ENCODE peak calls at places on chromosomes 2 and 18, in six cellular contexts. One of them, this sample, is unnamed.

GRCh38 chr2:174012347-174013309 is 47.5 kb upstream of the SP3 start:
- DNase-seq in left lung: peak; percentile 84
- DNase-seq in HepG2: no peak
- DNase-seq in mammary epithelial cell: no peak
- DNase-seq in pancreas: peak; percentile 61
- DNase-seq in fibroblast of lung: peak; percentile 60
- DNase-seq in this sample: peak; percentile 24

GRCh38 chr2:125696573-125696972 is 959.4 kb upstream of the GYPC start:
- DNase-seq in mammary epithelial cell: no peak
- DNase-seq in left lung: no peak
- DNase-seq in pancreas: no peak
- DNase-seq in HepG2: no peak
- DNase-seq in fibroblast of lung: no peak
- DNase-seq in this sample: no peak

GRCh38 chr2:240868286-240869108 is at the start of gene AGXT:
- DNase-seq in mammary epithelial cell: no peak
- DNase-seq in HepG2: peak; percentile 71
- DNase-seq in fibroblast of lung: peak; percentile 15
- DNase-seq in pancreas: no peak
- DNase-seq in left lung: no peak
- DNase-seq in this sample: no peak

GRCh38 chr2:162473-163135 is 101.2 kb downstream of the SH3YL1 start:
- DNase-seq in mammary epithelial cell: no peak
- DNase-seq in left lung: no peak
- DNase-seq in fibroblast of lung: no peak
- DNase-seq in HepG2: no peak
- DNase-seq in pancreas: no peak
- DNase-seq in this sample: no peak

GRCh38 chr2:80050246-80050645 is 254.3 kb downstream of the LRRTM1 start:
- DNase-seq in left lung: no peak
- DNase-seq in pancreas: no peak
- DNase-seq in mammary epithelial cell: no peak
- DNase-seq in fibroblast of lung: no peak
- DNase-seq in HepG2: no peak
- DNase-seq in this sample: no peak

GRCh38 chr2:211329882-211330281 is 773.5 kb downstream of the CPS1 start:
- DNase-seq in fibroblast of lung: no peak
- DNase-seq in pancreas: no peak
- DNase-seq in left lung: no peak
- DNase-seq in HepG2: no peak
- DNase-seq in mammary epithelial cell: no peak
- DNase-seq in this sample: no peak

GRCh38 chr2:210366675-210367080 is 51.7 kb upstream of the MYL1 start:
- DNase-seq in fibroblast of lung: peak; percentile 51
- DNase-seq in pancreas: no peak
- DNase-seq in HepG2: no peak
- DNase-seq in left lung: no peak
- DNase-seq in mammary epithelial cell: no peak
- DNase-seq in this sample: no peak

GRCh38 chr18:46199515-46200147 is 95.4 kb downstream of the HAUS1 start:
- DNase-seq in fibroblast of lung: peak; percentile 69
- DNase-seq in pancreas: no peak
- DNase-seq in HepG2: peak; percentile 62
- DNase-seq in left lung: no peak
- DNase-seq in mammary epithelial cell: no peak
- DNase-seq in this sample: no peak

GRCh38 chr2:230879891-230880290 is 15.1 kb downstream of the ITM2C start:
- DNase-seq in pancreas: no peak
- DNase-seq in left lung: no peak
- DNase-seq in mammary epithelial cell: no peak
- DNase-seq in HepG2: no peak
- DNase-seq in fibroblast of lung: no peak
- DNase-seq in this sample: no peak

GRCh38 chr2:58834404-58834803 is 593.3 kb upstream of the FANCL start:
- DNase-seq in mammary epithelial cell: no peak
- DNase-seq in fibroblast of lung: peak; percentile 14
- DNase-seq in HepG2: peak; percentile 4
- DNase-seq in left lung: no peak
- DNase-seq in pancreas: no peak
- DNase-seq in this sample: no peak

GRCh38 chr2:212381428-212382102 is 157.0 kb downstream of the ERBB4 start:
- DNase-seq in HepG2: no peak
- DNase-seq in fibroblast of lung: no peak
- DNase-seq in mammary epithelial cell: no peak
- DNase-seq in pancreas: no peak
- DNase-seq in left lung: no peak
- DNase-seq in this sample: no peak

GRCh38 chr2:65436825-65437221 is 4.4 kb upstream of the SPRED2 start:
- DNase-seq in HepG2: no peak
- DNase-seq in pancreas: no peak
- DNase-seq in left lung: no peak
- DNase-seq in mammary epithelial cell: no peak
- DNase-seq in fibroblast of lung: no peak
- DNase-seq in this sample: no peak

GRCh38 chr2:163667064-163667887 is 68.5 kb downstream of the FIGN start:
- DNase-seq in mammary epithelial cell: peak; percentile 68
- DNase-seq in pancreas: no peak
- DNase-seq in fibroblast of lung: peak; percentile 97
- DNase-seq in left lung: no peak
- DNase-seq in HepG2: peak; percentile 81
- DNase-seq in this sample: no peak

GRCh38 chr18:62183578-62184195 is 3.2 kb downstream of the PIGN start:
- DNase-seq in left lung: no peak
- DNase-seq in HepG2: peak; percentile 44
- DNase-seq in mammary epithelial cell: peak; percentile 40
- DNase-seq in fibroblast of lung: peak; percentile 45
- DNase-seq in pancreas: no peak
- DNase-seq in this sample: no peak

DNA sequence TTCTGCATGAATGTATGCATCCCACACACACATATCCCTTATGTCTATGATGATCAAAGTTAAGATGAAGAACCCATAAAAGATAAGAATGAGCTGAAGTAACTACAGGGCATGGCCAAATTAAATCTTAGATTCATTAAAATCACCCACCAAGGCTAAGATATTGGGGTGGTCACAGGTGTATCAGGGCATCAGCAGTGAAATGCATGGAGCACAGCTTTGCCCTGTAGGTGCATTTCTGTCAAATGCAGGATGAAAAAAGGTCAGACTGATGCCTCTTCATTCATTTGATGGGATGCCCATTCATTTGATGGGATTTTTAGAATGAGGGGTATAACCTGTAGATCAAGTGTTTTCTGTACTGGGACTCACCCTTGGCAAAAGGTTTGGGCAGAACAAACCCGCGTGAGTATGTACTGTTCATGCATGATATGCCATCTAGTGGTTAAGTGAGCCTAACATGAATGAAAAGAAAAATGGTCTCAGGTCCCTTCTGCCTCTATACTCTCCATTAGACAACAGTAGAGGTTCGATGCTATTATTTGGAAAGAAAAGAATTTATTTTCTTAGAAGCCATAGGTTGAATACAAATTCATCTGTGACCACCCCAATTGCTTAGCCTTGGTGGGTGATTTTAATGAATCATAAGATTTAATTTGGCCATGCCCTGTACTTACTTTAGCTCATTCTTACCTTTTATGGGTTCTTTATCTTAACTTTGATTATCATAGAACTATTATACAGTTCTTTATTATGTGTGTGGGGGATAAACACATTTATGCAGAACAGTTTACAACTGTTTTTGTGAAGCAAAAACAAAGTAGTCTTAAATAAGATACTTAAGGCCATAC is 43.2 kb upstream of the NOSTRIN start:
- DNase-seq in left lung: no peak
- DNase-seq in fibroblast of lung: peak; percentile 53
- DNase-seq in HepG2: peak; percentile 64
- DNase-seq in pancreas: no peak
- DNase-seq in mammary epithelial cell: peak; percentile 45
- DNase-seq in this sample: no peak
- TF ChIP-seq CTCF in left lung: peak; percentile 49
- TF ChIP-seq CTCF in fibroblast of lung: peak; percentile 65
- TF ChIP-seq CTCF in HepG2: peak; percentile 77
- TF ChIP-seq CTCF in pancreas: peak; percentile 24
- TF ChIP-seq CTCF in mammary epithelial cell: peak; percentile 58
- TF ChIP-seq CTCF in this sample: peak; percentile 46

DNA sequence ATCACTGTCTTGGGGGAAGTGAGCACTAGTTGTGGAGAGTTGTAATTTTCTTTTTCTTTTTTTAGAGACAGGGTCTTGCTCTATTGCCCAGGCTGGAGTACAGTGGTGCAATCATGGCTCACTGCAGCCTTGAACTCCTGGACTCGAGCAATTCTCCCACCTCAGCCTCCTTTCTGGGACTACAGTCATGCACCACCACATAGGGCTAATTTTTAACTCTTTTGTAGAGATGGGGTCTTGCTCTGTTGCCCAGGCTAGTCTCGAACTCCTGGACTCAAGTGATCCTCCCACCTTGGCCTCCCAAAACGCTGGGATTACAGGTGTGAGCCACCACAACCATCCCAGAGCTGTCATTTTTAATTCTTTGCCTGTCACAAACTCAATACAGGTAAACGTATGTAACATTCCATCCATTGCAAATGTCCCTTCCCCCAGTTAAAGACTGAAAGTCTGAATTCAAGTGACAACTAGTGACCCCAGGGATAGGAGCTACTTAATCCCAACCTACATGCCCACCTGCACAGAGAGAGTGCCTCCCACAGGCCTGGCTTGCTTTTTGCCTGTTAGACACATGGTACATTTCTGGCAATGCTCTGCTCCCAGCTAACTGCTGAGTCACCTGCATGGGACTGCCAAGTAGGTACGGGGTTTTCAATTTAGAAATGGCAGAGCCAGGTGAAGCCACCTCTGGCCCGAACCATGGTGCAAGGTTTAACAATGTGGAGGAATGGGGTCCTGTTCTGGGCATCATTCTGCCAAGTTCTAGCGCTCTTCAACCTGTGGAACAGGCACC is 60.6 kb downstream of the CYB5A start:
- DNase-seq in HepG2: no peak
- DNase-seq in mammary epithelial cell: peak; percentile 6
- DNase-seq in pancreas: peak; percentile 80
- DNase-seq in fibroblast of lung: no peak
- DNase-seq in left lung: no peak
- DNase-seq in this sample: no peak
- H3K27ac ChIP-seq in HepG2: peak overlapping the region; percentile 20
- H3K27ac ChIP-seq in mammary epithelial cell: no peak overlapping the region
- H3K27ac ChIP-seq in pancreas: peak overlapping the region; percentile 75
- H3K27ac ChIP-seq in fibroblast of lung: no peak overlapping the region
- H3K27ac ChIP-seq in left lung: no peak overlapping the region
- H3K27ac ChIP-seq in this sample: no peak overlapping the region

GRCh38 chr2:171319164-171319810 is 114.5 kb downstream of the METTL8 start:
- DNase-seq in fibroblast of lung: peak; percentile 76
- DNase-seq in left lung: no peak
- DNase-seq in HepG2: no peak
- DNase-seq in pancreas: no peak
- DNase-seq in mammary epithelial cell: peak; percentile 12
- DNase-seq in this sample: no peak
- H3K4me3 ChIP-seq in fibroblast of lung: no peak overlapping the region
- H3K4me3 ChIP-seq in left lung: no peak overlapping the region
- H3K4me3 ChIP-seq in HepG2: no peak overlapping the region
- H3K4me3 ChIP-seq in pancreas: no peak overlapping the region
- H3K4me3 ChIP-seq in mammary epithelial cell: no peak overlapping the region
- H3K4me3 ChIP-seq in this sample: no peak overlapping the region

GRCh38 chr2:238794050-238794449 is 53.8 kb upstream of the TWIST2 start:
- DNase-seq in mammary epithelial cell: no peak
- DNase-seq in fibroblast of lung: no peak
- DNase-seq in left lung: no peak
- DNase-seq in HepG2: no peak
- DNase-seq in pancreas: no peak
- DNase-seq in this sample: no peak

GRCh38 chr2:238796223-238796885 is 51.5 kb upstream of the TWIST2 start:
- DNase-seq in pancreas: no peak
- DNase-seq in left lung: no peak
- DNase-seq in fibroblast of lung: no peak
- DNase-seq in mammary epithelial cell: no peak
- DNase-seq in HepG2: no peak
- DNase-seq in this sample: no peak

GRCh38 chr2:238801791-238802190 is 46.1 kb upstream of the TWIST2 start:
- DNase-seq in left lung: no peak
- DNase-seq in mammary epithelial cell: no peak
- DNase-seq in fibroblast of lung: no peak
- DNase-seq in HepG2: no peak
- DNase-seq in pancreas: no peak
- DNase-seq in this sample: no peak

GRCh38 chr2:238793351-238793750 is 54.5 kb upstream of the TWIST2 start:
- DNase-seq in pancreas: no peak
- DNase-seq in left lung: no peak
- DNase-seq in HepG2: no peak
- DNase-seq in fibroblast of lung: no peak
- DNase-seq in mammary epithelial cell: no peak
- DNase-seq in this sample: no peak

DNA sequence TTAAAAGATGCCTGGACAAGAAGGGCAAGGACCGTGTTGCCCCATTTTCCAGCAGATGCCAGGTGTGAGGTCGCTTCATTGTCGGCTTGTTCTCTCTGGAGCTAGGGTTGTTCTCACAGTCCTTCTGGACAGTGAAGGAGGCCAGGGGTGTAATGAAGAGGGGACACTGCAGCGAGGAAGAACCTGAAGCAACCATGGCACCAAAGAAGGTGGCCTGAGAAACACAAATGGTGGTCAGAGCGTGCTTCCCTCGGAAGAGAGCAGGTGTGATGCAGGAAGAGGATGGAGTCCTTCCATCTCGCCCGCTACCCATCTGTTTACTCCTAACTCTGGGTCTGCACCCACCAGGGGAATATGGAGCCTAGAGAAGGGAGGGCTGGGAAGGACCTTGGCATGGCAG is 50.3 kb upstream of the TWIST2 start:
- DNase-seq in mammary epithelial cell: no peak
- DNase-seq in fibroblast of lung: no peak
- DNase-seq in left lung: no peak
- DNase-seq in pancreas: no peak
- DNase-seq in HepG2: no peak
- DNase-seq in this sample: no peak
- TF ChIP-seq CTCF in mammary epithelial cell: no peak
- TF ChIP-seq CTCF in fibroblast of lung: no peak
- TF ChIP-seq CTCF in left lung: no peak
- TF ChIP-seq CTCF in pancreas: no peak
- TF ChIP-seq CTCF in HepG2: no peak
- TF ChIP-seq CTCF in this sample: no peak

GRCh38 chr2:28271914-28272240 is 120.8 kb upstream of the FOSL2 start:
- DNase-seq in left lung: no peak
- DNase-seq in fibroblast of lung: peak; percentile 70
- DNase-seq in HepG2: no peak
- DNase-seq in mammary epithelial cell: no peak
- DNase-seq in pancreas: no peak
- DNase-seq in this sample: no peak
- H3K27ac ChIP-seq in left lung: no peak overlapping the region
- H3K27ac ChIP-seq in fibroblast of lung: no peak overlapping the region
- H3K27ac ChIP-seq in HepG2: no peak overlapping the region
- H3K27ac ChIP-seq in mammary epithelial cell: no peak overlapping the region
- H3K27ac ChIP-seq in pancreas: no peak overlapping the region
- H3K27ac ChIP-seq in this sample: no peak overlapping the region

DNA sequence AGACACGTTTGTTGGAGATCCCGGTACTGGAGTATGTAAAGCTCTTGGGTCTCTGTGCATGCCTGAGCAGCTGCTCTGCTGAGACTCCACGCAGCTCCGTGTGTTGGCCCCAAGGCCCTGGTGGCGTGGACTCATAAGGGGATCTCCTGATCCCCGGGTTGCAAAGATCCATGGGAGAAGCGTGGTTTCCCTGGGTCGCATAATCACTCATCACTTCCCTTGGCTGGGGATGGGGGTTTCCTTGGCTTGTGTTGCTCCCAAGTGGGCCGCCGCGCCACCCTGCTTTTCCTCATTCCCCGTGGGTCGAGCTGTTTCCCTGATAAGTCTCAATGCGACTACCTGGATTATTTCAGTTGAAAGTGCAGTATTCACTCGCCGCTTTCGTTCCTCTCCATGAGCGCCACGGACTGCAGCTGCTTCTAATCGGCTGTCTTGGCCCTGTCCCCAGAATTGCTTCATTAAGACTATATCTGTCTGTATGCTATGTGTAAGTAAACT is 76.0 kb downstream of the EPC2 start:
- DNase-seq in mammary epithelial cell: no peak
- DNase-seq in pancreas: no peak
- DNase-seq in fibroblast of lung: no peak
- DNase-seq in HepG2: no peak
- DNase-seq in left lung: peak; percentile 27
- DNase-seq in this sample: no peak
- H3K4me3 ChIP-seq in mammary epithelial cell: no peak overlapping the region
- H3K4me3 ChIP-seq in pancreas: no peak overlapping the region
- H3K4me3 ChIP-seq in fibroblast of lung: peak overlapping the region; percentile 34
- H3K4me3 ChIP-seq in HepG2: no peak overlapping the region
- H3K4me3 ChIP-seq in left lung: no peak overlapping the region
- H3K4me3 ChIP-seq in this sample: no peak overlapping the region

This sample was measured in esophagus squamous epithelium.